ENCODE peak calls at places on chromosome 22, in ten cellular contexts. J is left cardiac atrium, R is GM12892, A is astrocyte of the cerebellum, S is heart left ventricle, U is DMS 273 treated with DMSO at 0.1 percent for 48 hours, X is C1 segment of cervical spinal cord, P is Calu3, Z is activated T-cell treated with anti-CD3 and anti-CD28 coated beads for 1 hour, G is CD14-positive monocyte. W is an unnamed sample.

GRCh38 chr22:38795569-38795968 is 1.6 kb upstream of the DNAL4 start:
- DNase-seq in X (no peak), Z (no peak), S (no peak), U (no peak), A (no peak), R (no peak), P (no peak), G (no peak), J (no peak), W (no peak)

GRCh38 chr22:30881361-30882180 is 87.0 kb downstream of the MORC2 start:
- DNase-seq in A (no peak), U (no peak), R (no peak), G (peak; percentile 38), J (no peak), Z (no peak), P (no peak), X (no peak), S (peak; percentile 56), W (no peak)

GRCh38 chr22:29531419-29531818 is 22.1 kb downstream of the THOC5 start:
- DNase-seq in G (no peak), J (no peak), R (no peak), A (no peak), S (no peak), U (no peak), P (no peak), Z (no peak), X (no peak), W (no peak)

GRCh38 chr22:17761145-17761488 is 13.2 kb downstream of the BID start:
- DNase-seq in J (no peak), U (no peak), X (no peak), A (no peak), P (no peak), S (no peak), G (no peak), Z (no peak), R (no peak), W (no peak)

GRCh38 chr22:46625113-46625842 is 5.1 kb downstream of the GRAMD4 start:
- DNase-seq in U (no peak), R (no peak), P (no peak), S (no peak), Z (no peak), J (no peak), X (no peak), G (no peak), A (no peak), W (no peak)

GRCh38 chr22:50622723-50623327 is 5.1 kb downstream of the ARSA start:
- DNase-seq in P (peak; percentile 83), J (no peak), S (no peak), X (no peak), A (no peak), Z (no peak), R (no peak), U (no peak), G (no peak), W (no peak)

GRCh38 chr22:36201630-36202312 is at the start of gene APOL4:
- DNase-seq in R (no peak), P (no peak), A (peak; percentile 18), X (peak; percentile 18), S (peak; percentile 91), Z (no peak), J (peak; percentile 88), U (no peak), G (no peak), W (no peak)

GRCh38 chr22:43378011-43378704 is 33.7 kb upstream of the MPPED1 start:
- DNase-seq in J (no peak), P (no peak), U (no peak), A (no peak), R (no peak), X (no peak), G (no peak), Z (no peak), S (no peak), W (no peak)

GRCh38 chr22:38900677-38901076 is 28.7 kb upstream of the CBX6 start:
- DNase-seq in Z (no peak), R (no peak), G (no peak), U (no peak), A (no peak), P (no peak), J (no peak), S (no peak), X (no peak), W (no peak)